ENCODE peak calls at places on chromosomes 11 and 22, in four cellular contexts. H, Y, P and K are unnamed samples.

GRCh38 chr11:10255388-10256125 is 38.5 kb downstream of the SBF2 start:
- DNase-seq in H (peak; percentile 63), Y (no peak), P (no peak), K (no peak)

GRCh38 chr11:47869548-47870393 is 21.6 kb upstream of the NUP160 start:
- DNase-seq in H (no peak), Y (no peak), P (no peak), K (no peak)

GRCh38 chr11:17693531-17693930 is 25.8 kb upstream of the MYOD1 start:
- DNase-seq in H (no peak), Y (no peak), P (no peak), K (no peak)

GRCh38 chr11:129613076-129613475 is 202.6 kb upstream of the TMEM45B start:
- DNase-seq in H (no peak), Y (no peak), P (no peak), K (no peak)

GRCh38 chr22:38490915-38491314 is 15.2 kb downstream of the DDX17 start:
- DNase-seq in H (peak; percentile 79), Y (no peak), P (no peak), K (no peak)

GRCh38 chr22:32603651-32604540 is 129.3 kb downstream of the FBXO7 start:
- DNase-seq in H (no peak), Y (no peak), P (no peak), K (no peak)

GRCh38 chr11:76601272-76601671 is 69.3 kb downstream of the LRRC32 start:
- DNase-seq in H (no peak), Y (no peak), P (no peak), K (no peak)

GRCh38 chr11:130420478-130421198 is 7.8 kb downstream of the ADAMTS8 start:
- DNase-seq in H (peak; percentile 82), Y (no peak), P (no peak), K (no peak)

GRCh38 chr22:30305519-30305905 is 16.2 kb upstream of the CASTOR1 start:
- DNase-seq in H (no peak), Y (no peak), P (peak; percentile 92), K (no peak)

GRCh38 chr11:13772223-13773046 is 104.0 kb downstream of the FAR1 start:
- DNase-seq in H (peak; percentile 62), Y (peak; percentile 43), P (peak; percentile 82), K (peak; percentile 59)

GRCh38 chr11:17770048-17770652 is 35.6 kb downstream of the KCNC1 start:
- DNase-seq in H (no peak), Y (no peak), P (no peak), K (no peak)

GRCh38 chr11:69484427-69485259 is 3.2 kb downstream of the LINC01488 start:
- DNase-seq in H (no peak), Y (no peak), P (no peak), K (no peak)

GRCh38 chr11:12529793-12530192 is 144.4 kb upstream of the TEAD1 start:
- DNase-seq in H (peak; percentile 50), Y (no peak), P (no peak), K (no peak)

GRCh38 chr22:41787331-41787730 is 13.1 kb upstream of the CCDC134 start:
- DNase-seq in H (no peak), Y (no peak), P (no peak), K (no peak)

GRCh38 chr11:83537131-83537610 is 251.0 kb upstream of the CCDC90B start:
- DNase-seq in H (no peak), Y (no peak), P (no peak), K (no peak)

GRCh38 chr22:23144926-23145906 is at the start of gene RAB36:
- DNase-seq in H (peak; percentile 98), Y (peak; percentile 20), P (peak; percentile 92), K (peak; percentile 90)

GRCh38 chr11:107743161-107743560 is 31.3 kb upstream of the SLN start:
- DNase-seq in H (no peak), Y (no peak), P (no peak), K (no peak)

GRCh38 chr11:132234878-132235277 is 864.5 kb downstream of the NTM start:
- DNase-seq in H (peak; percentile 93), Y (no peak), P (no peak), K (no peak)

DNA sequence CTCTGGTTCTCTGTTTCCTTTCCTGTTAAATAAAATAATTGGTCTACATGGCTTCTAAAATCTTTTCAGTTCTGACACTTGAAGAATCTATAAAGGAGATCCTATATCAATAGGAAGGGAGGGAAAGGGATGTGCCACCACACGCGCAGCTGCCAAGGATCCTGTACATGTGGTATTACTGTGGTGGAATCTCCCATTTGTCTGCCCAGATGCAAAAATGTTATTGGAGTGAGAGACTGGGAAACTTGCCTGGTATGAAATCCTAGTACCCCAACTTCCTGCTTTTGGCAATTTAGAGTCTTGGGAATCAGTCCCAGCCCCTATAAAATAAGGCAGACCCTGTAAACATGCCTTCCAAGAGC is 81.9 kb upstream of the PICALM start:
- DNase-seq in H (no peak), Y (no peak), P (no peak), K (no peak)
- H3K4me3 ChIP-seq in H (no peak overlapping the region), Y (no peak overlapping the region), P (no peak overlapping the region), K (no peak overlapping the region)

DNA sequence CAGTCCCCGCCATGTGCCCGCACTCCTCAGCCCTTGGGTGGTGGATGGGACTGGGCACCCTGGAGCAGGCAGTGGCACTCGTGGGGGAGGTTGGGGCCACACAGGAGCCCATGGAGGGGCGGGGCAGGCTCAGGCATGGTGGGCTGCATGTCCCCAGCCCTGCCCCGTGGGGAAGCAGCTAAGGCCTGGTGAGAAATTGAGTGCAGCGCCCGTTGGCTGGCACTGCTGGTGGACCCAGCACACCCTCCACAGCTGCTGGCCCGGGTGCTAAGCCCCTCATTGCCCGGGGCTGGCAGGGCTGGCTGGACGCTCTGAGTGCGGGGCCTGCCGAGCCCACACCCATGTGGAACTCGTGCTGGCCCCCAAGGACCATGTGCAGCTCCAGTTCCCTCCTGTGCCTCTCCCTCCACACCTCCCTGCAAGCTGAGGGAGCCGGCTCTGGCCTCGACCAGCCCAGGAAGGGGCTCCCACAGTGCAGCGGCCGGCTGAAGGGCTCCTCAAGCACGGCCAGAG is 16.1 kb downstream of the OR5B3 start:
- DNase-seq in H (no peak), Y (no peak), P (no peak), K (no peak)
- H3K27ac ChIP-seq in H (peak overlapping the region; percentile 99), Y (no peak overlapping the region), P (no peak overlapping the region), K (no peak overlapping the region)

GRCh38 chr22:44755000-44755399 is 2.6 kb downstream of the ARHGAP8 start:
- DNase-seq in H (no peak), Y (no peak), P (no peak), K (no peak)

GRCh38 chr22:44753189-44754042 is 1.0 kb downstream of the ARHGAP8 start:
- DNase-seq in H (peak; percentile 81), Y (no peak), P (no peak), K (no peak)

GRCh38 chr22:44755956-44756361 is 3.6 kb downstream of the ARHGAP8 start:
- DNase-seq in H (no peak), Y (no peak), P (no peak), K (no peak)

GRCh38 chr22:44752285-44753188 is at the start of gene ARHGAP8:
- DNase-seq in H (no peak), Y (no peak), P (no peak), K (no peak)

GRCh38 chr22:44755418-44755817 is 3.0 kb downstream of the ARHGAP8 start:
- DNase-seq in H (no peak), Y (no peak), P (no peak), K (no peak)
- H3K4me3 ChIP-seq in H (no peak overlapping the region), Y (no peak overlapping the region), P (no peak overlapping the region), K (no peak overlapping the region)

DNA sequence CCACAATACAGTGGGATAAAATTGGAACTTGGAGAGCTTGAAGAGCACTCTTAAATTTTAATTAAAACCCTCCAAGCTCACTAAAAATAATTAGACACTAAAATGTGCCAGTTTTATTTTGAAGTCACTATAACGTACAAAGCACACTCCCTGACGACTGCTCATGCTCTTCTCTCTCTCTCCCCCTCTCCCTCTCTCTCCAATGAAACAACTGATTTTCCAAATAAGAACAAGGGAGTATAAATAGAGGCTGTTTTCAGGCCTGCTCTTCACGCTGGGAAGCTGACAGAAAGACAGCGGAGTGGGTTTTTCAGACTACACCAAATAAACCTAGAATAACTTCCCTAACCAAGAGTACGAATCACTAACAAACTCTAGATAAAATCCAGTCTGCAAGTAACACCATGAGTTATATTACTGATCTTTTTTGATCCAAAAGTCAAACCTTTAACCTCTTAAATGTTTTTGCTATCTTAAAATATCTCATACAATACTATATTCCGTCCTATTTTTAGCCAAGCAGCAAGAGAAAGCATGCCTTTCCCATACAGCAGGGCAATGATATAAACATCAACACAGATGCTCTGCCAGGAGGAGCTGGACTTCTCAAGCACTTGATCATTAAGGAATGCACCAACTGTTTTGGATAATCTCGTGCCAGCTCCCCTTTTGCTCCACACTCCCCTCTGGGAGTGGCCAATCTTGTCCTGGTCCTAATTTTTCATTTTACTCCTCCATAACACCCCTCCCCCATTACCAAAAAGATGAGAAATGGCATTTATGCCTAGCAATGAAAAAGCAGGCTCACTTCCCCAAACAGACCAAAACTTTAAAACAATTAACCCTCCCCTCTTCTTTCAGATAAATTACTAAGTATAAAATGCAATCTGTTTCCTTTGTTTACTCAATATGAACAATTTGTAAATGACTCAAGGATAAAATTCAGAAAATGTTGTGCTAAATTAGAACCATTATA is 116.9 kb downstream of the SOX6 start:
- DNase-seq in H (peak; percentile 48), Y (no peak), P (no peak), K (no peak)
- H3K27ac ChIP-seq in H (no peak overlapping the region), Y (no peak overlapping the region), P (no peak overlapping the region), K (peak overlapping the region; percentile 84)

GRCh38 chr11:124717786-124718634 is 21.7 kb upstream of the NRGN start:
- DNase-seq in H (peak; percentile 34), Y (no peak), P (no peak), K (no peak)
- H3K4me3 ChIP-seq in H (peak overlapping the region; percentile 31), Y (peak overlapping the region; percentile 54), P (peak overlapping the region; percentile 24), K (peak overlapping the region; percentile 74)

DNA sequence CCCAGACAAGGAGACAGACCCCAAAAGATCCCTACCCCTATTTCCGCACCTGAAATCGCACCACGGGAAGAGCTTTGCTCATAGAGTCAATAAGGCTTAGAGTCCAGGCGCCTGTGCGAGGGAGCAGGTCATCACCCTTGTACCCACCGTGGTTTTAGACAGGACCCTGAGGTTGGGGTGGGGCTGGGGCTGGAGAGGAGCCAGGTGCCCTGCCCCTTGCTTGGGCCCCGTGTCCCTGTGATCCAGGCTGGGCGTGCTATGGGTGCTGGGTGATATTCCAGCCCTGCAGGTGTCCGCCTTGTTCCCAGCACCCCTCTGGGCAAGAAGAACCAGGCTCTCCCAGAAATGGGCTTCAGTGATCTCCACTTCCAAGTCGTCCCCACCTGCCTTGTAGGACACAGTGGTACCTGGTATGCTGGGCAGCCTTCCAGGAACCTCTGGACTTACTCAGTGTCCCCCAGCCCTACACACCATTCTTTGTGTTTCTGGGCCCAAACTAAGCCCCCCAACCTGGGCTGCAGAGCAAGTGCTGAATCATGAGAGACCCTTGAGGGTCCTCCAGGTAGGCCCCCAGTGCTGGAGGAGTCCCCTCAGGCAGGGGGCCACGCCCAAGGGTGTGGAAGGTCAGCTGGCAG is 4.5 kb downstream of the CD81 start:
- DNase-seq in H (no peak), Y (no peak), P (no peak), K (no peak)
- H3K27ac ChIP-seq in H (no peak overlapping the region), Y (no peak overlapping the region), P (no peak overlapping the region), K (no peak overlapping the region)